ENCODE peak calls at places on chromosomes 12 and 14, in seven cellular contexts. J, E, O, W, M, L and F are unnamed samples.

GRCh38 chr12:88325076-88325827 is 183.1 kb downstream of the TMTC3 start:
- DNase-seq in M (no peak), E (no peak), O (no peak), L (no peak), W (no peak), J (no peak), F (no peak)

GRCh38 chr14:23568600-23569310 is 1.2 kb upstream of the AP1G2 start:
- DNase-seq in W (peak; percentile 69), L (no peak), O (no peak), E (no peak), J (no peak), M (no peak), F (no peak)

GRCh38 chr12:117468016-117468415 is 106.6 kb upstream of the NOS1 start:
- DNase-seq in E (no peak), M (no peak), W (no peak), O (no peak), L (no peak), J (no peak), F (no peak)

GRCh38 chr12:32877670-32878459 is 18.7 kb downstream of the PKP2 start:
- DNase-seq in W (no peak), O (no peak), L (peak; percentile 34), M (no peak), J (no peak), E (no peak), F (no peak)

GRCh38 chr12:19453961-19454360 is 14.7 kb downstream of the AEBP2 start:
- DNase-seq in W (no peak), M (no peak), O (no peak), E (no peak), L (no peak), J (no peak), F (no peak)

GRCh38 chr12:82959821-82960220 is 273.1 kb downstream of the TMTC2 start:
- DNase-seq in J (no peak), O (no peak), M (no peak), L (no peak), W (no peak), E (no peak), F (no peak)

GRCh38 chr14:101018561-101019290 is 115.2 kb upstream of the RTL1 start:
- DNase-seq in J (peak; percentile 53), M (no peak), O (no peak), L (peak; percentile 17), E (no peak), W (no peak), F (no peak)

GRCh38 chr14:72692678-72693077 is 201.2 kb downstream of the DPF3 start:
- DNase-seq in L (no peak), M (no peak), J (no peak), E (no peak), W (no peak), O (no peak), F (no peak)

GRCh38 chr14:31880935-31881334 is 196.2 kb upstream of the ARHGAP5 start:
- DNase-seq in L (no peak), J (no peak), E (no peak), O (no peak), W (no peak), M (no peak), F (no peak)

GRCh38 chr12:52195065-52195730 is 3.4 kb upstream of the KRT80 start:
- DNase-seq in J (no peak), L (no peak), M (no peak), W (no peak), E (no peak), O (no peak), F (no peak)

GRCh38 chr12:65277994-65278575 is 398 bp upstream of the MSRB3 start:
- DNase-seq in W (no peak), M (no peak), L (no peak), O (no peak), E (no peak), J (no peak), F (no peak)

GRCh38 chr12:52245259-52245961 is 12.4 kb downstream of the KRT7 start:
- DNase-seq in M (no peak), W (no peak), E (no peak), O (no peak), J (peak; percentile 54), L (no peak), F (peak; percentile 13)

GRCh38 chr12:131553409-131553808 is 157.5 kb upstream of the SFSWAP start:
- DNase-seq in E (no peak), M (no peak), W (no peak), O (no peak), L (no peak), J (no peak), F (no peak)

GRCh38 chr14:100449225-100449987 is 126.3 kb downstream of the SLC25A47 start:
- DNase-seq in W (no peak), O (no peak), J (no peak), M (no peak), E (no peak), L (no peak), F (no peak)

GRCh38 chr12:128644664-128645296 is 179.0 kb downstream of the SLC15A4 start:
- DNase-seq in L (peak; percentile 40), E (peak; percentile 56), W (no peak), J (no peak), M (no peak), O (peak; percentile 39), F (peak; percentile 64)

GRCh38 chr12:103994235-103994634 is 28.6 kb downstream of the TDG start:
- DNase-seq in J (no peak), O (no peak), M (no peak), W (no peak), L (no peak), E (no peak), F (no peak)

GRCh38 chr14:58362798-58363412 is 32.8 kb upstream of the TOMM20L start:
- DNase-seq in W (no peak), E (peak; percentile 17), M (no peak), L (no peak), J (no peak), O (peak; percentile 11), F (peak; percentile 17)

GRCh38 chr12:52403561-52403960 is 2.6 kb downstream of the KRT82 start:
- DNase-seq in M (no peak), W (no peak), J (no peak), E (no peak), O (no peak), L (no peak), F (no peak)

GRCh38 chr12:119225454-119225853 is 46.7 kb downstream of the HSPB8 start:
- DNase-seq in O (no peak), L (no peak), W (no peak), M (no peak), J (no peak), E (no peak), F (no peak)

GRCh38 chr14:21191809-21192446 is 36.1 kb upstream of the OR5AU1 start:
- DNase-seq in M (peak; percentile 40), E (peak; percentile 75), J (peak; percentile 76), W (peak; percentile 58), L (peak; percentile 79), O (peak; percentile 47), F (peak; percentile 64)

GRCh38 chr12:131076791-131077747 is 123.4 kb downstream of the ADGRD1 start:
- DNase-seq in L (peak; percentile 11), M (no peak), J (peak; percentile 64), W (no peak), E (no peak), O (no peak), F (no peak)

GRCh38 chr14:73786942-73787759 is 64.5 kb upstream of the PTGR2 start:
- DNase-seq in L (peak; percentile 75), M (peak; percentile 41), J (peak; percentile 85), O (peak; percentile 55), W (peak; percentile 61), E (peak; percentile 67), F (peak; percentile 74)

GRCh38 chr12:45726594-45727300 is 2.8 kb upstream of the ARID2 start:
- DNase-seq in L (peak; percentile 58), W (peak; percentile 62), M (peak; percentile 18), E (peak; percentile 24), O (no peak), J (peak; percentile 83), F (no peak)

GRCh38 chr14:47539065-47539464 is 136.3 kb downstream of the MDGA2 start:
- DNase-seq in J (no peak), E (no peak), L (no peak), O (no peak), W (peak; percentile 6), M (no peak), F (peak; percentile 6)

GRCh38 chr14:57974896-57975295 is 109.0 kb upstream of the SLC35F4 start:
- DNase-seq in J (no peak), O (no peak), M (no peak), W (no peak), L (no peak), E (no peak), F (no peak)

GRCh38 chr12:9721394-9722092 is 11.4 kb downstream of the CLECL1 start:
- DNase-seq in L (no peak), W (no peak), E (peak; percentile 39), J (no peak), O (peak; percentile 70), M (no peak), F (no peak)

GRCh38 chr12:66132408-66132807 is 1.9 kb upstream of the LLPH start:
- DNase-seq in O (no peak), W (no peak), L (no peak), M (no peak), E (no peak), J (no peak), F (no peak)